ENCODE peak calls at places on chromosomes 5 and 9, in eight cellular contexts. I, G, N, D, B, V, R and L are unnamed samples.

GRCh38 chr5:11851965-11852745 is 52.1 kb downstream of the CTNND2 start:
- DNase-seq in I (no peak), G (no peak), N (no peak), D (no peak), B (no peak), V (no peak), R (no peak), L (no peak)

GRCh38 chr5:168404366-168404765 is 81.9 kb upstream of the RARS1 start:
- DNase-seq in I (peak; percentile 40), G (peak; percentile 93), N (peak; percentile 91), D (no peak), B (no peak), V (no peak), R (no peak), L (no peak)

GRCh38 chr9:129322641-129323375 is 144.7 kb upstream of the IER5L start:
- DNase-seq in I (no peak), G (no peak), N (no peak), D (no peak), B (no peak), V (no peak), R (no peak), L (no peak)

GRCh38 chr5:173242675-173243085 is 7.7 kb upstream of the NKX2-5 start:
- DNase-seq in I (no peak), G (no peak), N (no peak), D (no peak), B (no peak), V (no peak), R (no peak), L (no peak)

GRCh38 chr9:124238546-124239140 is 19.1 kb upstream of the NEK6 start:
- DNase-seq in I (no peak), G (no peak), N (no peak), D (no peak), B (no peak), V (no peak), R (no peak), L (no peak)

GRCh38 chr5:137629646-137630045 is 106.2 kb downstream of the KLHL3 start:
- DNase-seq in I (no peak), G (peak; percentile 54), N (peak; percentile 74), D (no peak), B (peak; percentile 23), V (no peak), R (peak; percentile 35), L (no peak)

GRCh38 chr9:120587357-120587756 is 7.4 kb upstream of the CDK5RAP2 start:
- DNase-seq in I (no peak), G (no peak), N (no peak), D (no peak), B (no peak), V (no peak), R (no peak), L (no peak)

GRCh38 chr5:123176224-123176937 is 87.3 kb downstream of the PRDM6 start:
- DNase-seq in I (no peak), G (peak; percentile 60), N (peak; percentile 39), D (no peak), B (no peak), V (no peak), R (no peak), L (no peak)

GRCh38 chr5:73120222-73121108 is at the start of gene TMEM171:
- DNase-seq in I (no peak), G (peak; percentile 45), N (peak; percentile 65), D (peak; percentile 42), B (no peak), V (peak; percentile 87), R (no peak), L (no peak)

GRCh38 chr5:37777472-37778135 is 62.2 kb downstream of the GDNF start:
- DNase-seq in I (no peak), G (peak; percentile 100), N (peak; percentile 87), D (no peak), B (no peak), V (no peak), R (no peak), L (no peak)